ENCODE peak calls at places on chromosomes 7 and 10, in ten cellular contexts. U is DND-41; W is activated effector memory CD4-positive, alpha-beta T cell treated with Interleukin-2 at 50 U/mL for 16 hours; N is sciatic nerve; L is CD4-positive, alpha-beta T cell; K is ACHN; E is activated CD8-positive, alpha-beta memory T cell treated with anti-CD3 and anti-CD28 coated beads for 1 hour; Q is COR-L47; C is fibroblast of lung; B is GM23248. X is an unnamed sample.

GRCh38 chr7:70837589-70837988 is 294.4 kb upstream of the GALNT17 start:
- DNase-seq in U (no peak), W (no peak), N (no peak), L (no peak), K (no peak), E (no peak), Q (no peak), C (no peak), B (no peak), X (no peak)

GRCh38 chr7:98204670-98205069 is 6.6 kb upstream of the BHLHA15 start:
- DNase-seq in U (no peak), W (no peak), N (no peak), L (no peak), K (no peak), E (no peak), Q (no peak), C (no peak), B (no peak), X (no peak)

GRCh38 chr7:142438235-142438922 is 180.5 kb upstream of the PRSS58 start:
- DNase-seq in U (peak; percentile 52), W (no peak), N (no peak), L (no peak), K (peak; percentile 73), E (no peak), Q (peak; percentile 26), C (peak; percentile 40), B (peak; percentile 70), X (peak; percentile 87)

GRCh38 chr10:77899080-77899477 is 27.5 kb downstream of the DLG5 start:
- DNase-seq in U (peak; percentile 29), W (no peak), N (no peak), L (no peak), K (peak; percentile 79), E (no peak), Q (no peak), C (peak; percentile 65), B (peak; percentile 88), X (no peak)

GRCh38 chr7:57416601-57417358 is 33.2 kb upstream of the ZNF716 start:
- DNase-seq in U (no peak), W (no peak), N (no peak), L (no peak), K (no peak), E (no peak), Q (no peak), C (no peak), B (no peak), X (no peak)

GRCh38 chr10:58981846-58982245 is 194.6 kb upstream of the PHYHIPL start:
- DNase-seq in U (no peak), W (no peak), N (no peak), L (no peak), K (no peak), E (no peak), Q (peak; percentile 30), C (no peak), B (no peak), X (no peak)

GRCh38 chr7:27863866-27864265 is 123.9 kb downstream of the TAX1BP1 start:
- DNase-seq in U (no peak), W (no peak), N (no peak), L (no peak), K (peak; percentile 91), E (no peak), Q (no peak), C (peak; percentile 92), B (no peak), X (no peak)

GRCh38 chr10:101615760-101616116 is 27.6 kb downstream of the DPCD start:
- DNase-seq in U (no peak), W (no peak), N (no peak), L (no peak), K (no peak), E (no peak), Q (no peak), C (no peak), B (no peak), X (no peak)

GRCh38 chr10:59587083-59587755 is 122.4 kb downstream of the SLC16A9 start:
- DNase-seq in U (no peak), W (no peak), N (no peak), L (no peak), K (no peak), E (no peak), Q (no peak), C (no peak), B (no peak), X (peak; percentile 24)

GRCh38 chr7:151851782-151852181 is 25.1 kb downstream of the PRKAG2 start:
- DNase-seq in U (no peak), W (no peak), N (no peak), L (no peak), K (no peak), E (no peak), Q (no peak), C (no peak), B (no peak), X (no peak)

GRCh38 chr7:116034411-116034810 is 3.8 kb upstream of the TFEC start:
- DNase-seq in U (no peak), W (no peak), N (no peak), L (no peak), K (no peak), E (no peak), Q (no peak), C (no peak), B (no peak), X (no peak)

GRCh38 chr7:89246196-89246595 is 450.7 kb upstream of the TEX47 start:
- DNase-seq in U (no peak), W (no peak), N (no peak), L (no peak), K (no peak), E (no peak), Q (no peak), C (no peak), B (no peak), X (no peak)

GRCh38 chr7:111113263-111114017 is 22.5 kb downstream of the LRRN3 start:
- DNase-seq in U (no peak), W (no peak), N (no peak), L (no peak), K (peak; percentile 66), E (no peak), Q (no peak), C (peak; percentile 85), B (peak; percentile 70), X (no peak)

GRCh38 chr10:124666494-124666893 is 77.7 kb downstream of the FAM53B start:
- DNase-seq in U (no peak), W (no peak), N (no peak), L (no peak), K (no peak), E (no peak), Q (no peak), C (no peak), B (no peak), X (no peak)

GRCh38 chr7:142784096-142784495 is 13.3 kb downstream of the PRSS2 start:
- DNase-seq in U (no peak), W (no peak), N (no peak), L (no peak), K (no peak), E (no peak), Q (no peak), C (no peak), B (no peak), X (no peak)

GRCh38 chr7:11830582-11831382 is 1.2 kb downstream of the THSD7A start:
- DNase-seq in U (no peak), W (no peak), N (no peak), L (no peak), K (peak; percentile 11), E (no peak), Q (no peak), C (peak; percentile 61), B (peak; percentile 29), X (no peak)

GRCh38 chr7:100855515-100855914 is 3.0 kb downstream of the SLC12A9 start:
- DNase-seq in U (no peak), W (no peak), N (no peak), L (no peak), K (no peak), E (no peak), Q (no peak), C (no peak), B (no peak), X (no peak)

GRCh38 chr10:14409247-14409646 is 78.5 kb upstream of the FRMD4A start:
- DNase-seq in U (no peak), W (no peak), N (no peak), L (no peak), K (no peak), E (no peak), Q (no peak), C (no peak), B (no peak), X (no peak)

GRCh38 chr7:4749798-4750197 is 25.6 kb upstream of the AP5Z1 start:
- DNase-seq in U (no peak), W (no peak), N (no peak), L (no peak), K (no peak), E (no peak), Q (no peak), C (no peak), B (no peak), X (no peak)

GRCh38 chr10:100886946-100887345 is 25.8 kb upstream of the SLF2 start:
- DNase-seq in U (no peak), W (no peak), N (peak; percentile 70), L (no peak), K (no peak), E (no peak), Q (no peak), C (no peak), B (no peak), X (peak; percentile 46)

GRCh38 chr7:1666251-1666778 is 3.8 kb upstream of the ELFN1 start:
- DNase-seq in U (no peak), W (no peak), N (peak; percentile 59), L (no peak), K (peak; percentile 22), E (no peak), Q (no peak), C (peak; percentile 15), B (peak; percentile 70), X (no peak)

GRCh38 chr10:29535778-29536459 is 98.9 kb downstream of the SVIL start:
- DNase-seq in U (no peak), W (no peak), N (no peak), L (no peak), K (no peak), E (no peak), Q (no peak), C (peak; percentile 48), B (no peak), X (no peak)

GRCh38 chr10:26586211-26586610 is 111.3 kb upstream of the PDSS1 start:
- DNase-seq in U (no peak), W (no peak), N (no peak), L (no peak), K (no peak), E (no peak), Q (no peak), C (no peak), B (no peak), X (no peak)

GRCh38 chr7:36523371-36523953 is 133.8 kb downstream of the ANLN start:
- DNase-seq in U (no peak), W (no peak), N (no peak), L (no peak), K (no peak), E (no peak), Q (no peak), C (no peak), B (no peak), X (no peak)

GRCh38 chr7:116727432-116728009 is 55.5 kb downstream of the MET start:
- DNase-seq in U (no peak), W (no peak), N (no peak), L (no peak), K (no peak), E (no peak), Q (no peak), C (peak; percentile 53), B (peak; percentile 47), X (no peak)

X was measured in MV-4-11.